ENCODE peak calls at places on chromosome 4, in four cellular contexts. F is activated CD4-positive, alpha-beta T cell treated with anti-CD3 and anti-CD28 coated beads for 1 hour; C is neural progenitor cell; X is HTR-8/SVneo. E is an unnamed sample.

GRCh38 chr4:87529187-87529586 is at the start of gene SPARCL1:
- DNase-seq in F (no peak), X (no peak), C (peak; percentile 30), E (no peak)

GRCh38 chr4:184861047-184861446 is 35.3 kb upstream of the ACSL1 start:
- DNase-seq in X (no peak), F (no peak), C (no peak), E (no peak)

GRCh38 chr4:77327151-77327550 is 170.1 kb downstream of the CCNG2 start:
- DNase-seq in F (no peak), X (no peak), C (no peak), E (no peak)

GRCh38 chr4:7635435-7635834 is 200.7 kb upstream of the PSAPL1 start:
- DNase-seq in C (no peak), F (no peak), X (no peak), E (no peak)

GRCh38 chr4:153595894-153596601 is 88.0 kb upstream of the TLR2 start:
- DNase-seq in F (no peak), C (no peak), X (no peak), E (peak; percentile 29)

GRCh38 chr4:94701606-94702300 is 56.0 kb upstream of the BMPR1B start:
- DNase-seq in C (no peak), X (no peak), F (no peak), E (no peak)

GRCh38 chr4:113637363-113637762 is 124.2 kb downstream of the CAMK2D start:
- DNase-seq in C (no peak), X (no peak), F (no peak), E (peak; percentile 13)

GRCh38 chr4:142112451-142112850 is 476.1 kb downstream of the IL15 start:
- DNase-seq in C (no peak), F (no peak), X (no peak), E (no peak)

GRCh38 chr4:72592076-72592475 is 23.1 kb upstream of the ADAMTS3 start:
- DNase-seq in C (no peak), F (no peak), X (no peak), E (no peak)

E was measured in PC-3.